ENCODE peak calls at places on chromosomes 7 and 10, in four cellular contexts. One of them, this sample, is unnamed.

GRCh38 chr10:73858013-73858708 is 16.2 kb downstream of the CAMK2G start:
- DNase-seq in ELR: peak
- DNase-seq in NCI-H1105: no peak
- DNase-seq in occipital lobe: no peak
- DNase-seq in this sample: no peak

GRCh38 chr7:29921404-29922010 is 68.1 kb downstream of the SCRN1 start:
- DNase-seq in ELR: peak
- DNase-seq in occipital lobe: no peak
- DNase-seq in NCI-H1105: peak
- DNase-seq in this sample: peak

GRCh38 chr7:832968-833424 is 720 bp downstream of the SUN1 start:
- DNase-seq in NCI-H1105: no peak
- DNase-seq in ELR: no peak
- DNase-seq in occipital lobe: no peak
- DNase-seq in this sample: peak

GRCh38 chr7:86407291-86407690 is 236.4 kb upstream of the GRM3 start:
- DNase-seq in occipital lobe: no peak
- DNase-seq in NCI-H1105: no peak
- DNase-seq in ELR: no peak
- DNase-seq in this sample: no peak

GRCh38 chr10:76558586-76558985 is 1079.0 kb downstream of the KCNMA1 start:
- DNase-seq in NCI-H1105: no peak
- DNase-seq in occipital lobe: no peak
- DNase-seq in ELR: peak
- DNase-seq in this sample: peak

GRCh38 chr7:16295558-16295957 is 125.8 kb downstream of the CRPPA start:
- DNase-seq in occipital lobe: no peak
- DNase-seq in NCI-H1105: no peak
- DNase-seq in ELR: no peak
- DNase-seq in this sample: no peak

GRCh38 chr7:26898917-26899316 is 34.5 kb upstream of the SKAP2 start:
- DNase-seq in ELR: no peak
- DNase-seq in NCI-H1105: no peak
- DNase-seq in occipital lobe: no peak
- DNase-seq in this sample: no peak

GRCh38 chr7:64581391-64581790 is 18.5 kb upstream of the ZNF680 start:
- DNase-seq in ELR: no peak
- DNase-seq in occipital lobe: no peak
- DNase-seq in NCI-H1105: no peak
- DNase-seq in this sample: no peak